ENCODE peak calls at places on chromosomes 16 and 17, in five cellular contexts. W, Q, Y, U and J are unnamed samples.
A peak's percentile ranks its signal among the peaks of the same experiment; 100 is the strongest.

GRCh38 chr17:56009795-56010715 is 143.2 kb upstream of the ANKFN1 start:
- DNase-seq in W (no peak), Y (no peak), U (no peak), Q (no peak), J (no peak)

GRCh38 chr16:2149630-2150417 is 1.4 kb downstream of the RAB26 start:
- DNase-seq in W (no peak), U (no peak), Y (peak; percentile 71), Q (peak; percentile 18), J (no peak)

GRCh38 chr16:3503513-3503912 is 2.7 kb downstream of the CLUAP1 start:
- DNase-seq in W (no peak), U (no peak), Q (peak; percentile 92), Y (peak; percentile 56), J (no peak)

GRCh38 chr17:30950669-30951399 is 20.0 kb upstream of the RNF135 start:
- DNase-seq in U (peak; percentile 32), Y (no peak), W (no peak), Q (no peak), J (no peak)

GRCh38 chr16:84484579-84485254 is 19.7 kb downstream of the MEAK7 start:
- DNase-seq in U (peak; percentile 48), Y (peak; percentile 32), Q (peak; percentile 8), W (no peak), J (no peak)

GRCh38 chr17:18261146-18261515 is 669 bp downstream of the MIEF2 start:
- DNase-seq in Y (no peak), Q (peak; percentile 57), U (no peak), W (no peak), J (no peak)

GRCh38 chr17:48550313-48551205 is 5.7 kb upstream of the HOXB2 start:
- DNase-seq in W (no peak), Y (no peak), U (no peak), Q (no peak), J (no peak)

GRCh38 chr17:2656293-2656692 is 55.3 kb downstream of the CLUH start:
- DNase-seq in U (no peak), W (no peak), Y (no peak), Q (no peak), J (no peak)

GRCh38 chr17:30550512-30551273 is 73.5 kb downstream of the GOSR1 start:
- DNase-seq in Y (no peak), U (no peak), W (no peak), Q (no peak), J (peak; percentile 55)

GRCh38 chr17:21167303-21167702 is 40.5 kb downstream of the DHRS7B start:
- DNase-seq in Y (no peak), U (no peak), W (no peak), Q (no peak), J (no peak)

GRCh38 chr16:2213817-2214720 is 571 bp downstream of the PGP start:
- DNase-seq in W (no peak), Y (no peak), Q (no peak), U (no peak), J (no peak)

GRCh38 chr17:35214192-35214591 is 20.0 kb upstream of the SLC35G3 start:
- DNase-seq in Q (no peak), Y (no peak), U (no peak), W (no peak), J (no peak)

GRCh38 chr16:27370318-27370717 is 31.7 kb upstream of the IL21R start:
- DNase-seq in U (no peak), W (no peak), Y (no peak), Q (no peak), J (no peak)

GRCh38 chr16:51374346-51374745 is 223.3 kb upstream of the SALL1 start:
- DNase-seq in U (no peak), W (no peak), Q (no peak), Y (no peak), J (no peak)

GRCh38 chr16:29994613-29995329 is 646 bp downstream of the HIRIP3 start:
- DNase-seq in W (peak; percentile 45), Q (no peak), Y (no peak), U (no peak), J (no peak)

GRCh38 chr16:67563708-67564468 is 1.6 kb downstream of the CTCF start:
- DNase-seq in Y (no peak), Q (peak; percentile 81), W (no peak), U (no peak), J (no peak)